ENCODE peak calls at places on chromosomes 1 and 21, in four cellular contexts. One of them, this sample, is unnamed. For H3K27me3 and H3K4me1, the result is how much of the 10 kb centered on the place peaks cover.

GRCh38 chr1:219806642-219807041 is 121.7 kb downstream of the SLC30A10 start:
- DNase-seq in upper lobe of right lung: no peak
- DNase-seq in adrenal gland: no peak
- DNase-seq in thyroid gland: no peak
- DNase-seq in this sample: no peak

GRCh38 chr1:54375331-54376084 is 30.7 kb downstream of the SSBP3 start:
- DNase-seq in thyroid gland: peak
- DNase-seq in adrenal gland: peak
- DNase-seq in upper lobe of right lung: no peak
- DNase-seq in this sample: no peak

GRCh38 chr1:9836632-9836960 is 12.8 kb upstream of the CLSTN1 start:
- DNase-seq in adrenal gland: no peak
- DNase-seq in thyroid gland: no peak
- DNase-seq in upper lobe of right lung: peak
- DNase-seq in this sample: no peak

GRCh38 chr21:37101384-37101783 is 28.3 kb downstream of the TTC3 start:
- DNase-seq in adrenal gland: no peak
- DNase-seq in thyroid gland: no peak
- DNase-seq in upper lobe of right lung: no peak
- DNase-seq in this sample: no peak

GRCh38 chr1:26317612-26318337 is at the start of gene CD52:
- DNase-seq in thyroid gland: no peak
- DNase-seq in upper lobe of right lung: no peak
- DNase-seq in adrenal gland: no peak
- DNase-seq in this sample: no peak

GRCh38 chr1:108663074-108663473 is 2.2 kb upstream of the HENMT1 start:
- DNase-seq in adrenal gland: no peak
- DNase-seq in upper lobe of right lung: no peak
- DNase-seq in thyroid gland: no peak
- DNase-seq in this sample: no peak

GRCh38 chr1:93296555-93297154 is 49.1 kb upstream of the DR1 start:
- DNase-seq in upper lobe of right lung: no peak
- DNase-seq in thyroid gland: no peak
- DNase-seq in adrenal gland: no peak
- DNase-seq in this sample: no peak

GRCh38 chr1:88683516-88683847 is 591 bp upstream of the PKN2 start:
- DNase-seq in adrenal gland: peak
- DNase-seq in thyroid gland: peak
- DNase-seq in upper lobe of right lung: peak
- DNase-seq in this sample: peak

GRCh38 chr1:203521071-203521794 is 27.3 kb downstream of the OPTC start:
- DNase-seq in thyroid gland: peak
- DNase-seq in adrenal gland: peak
- DNase-seq in upper lobe of right lung: no peak
- DNase-seq in this sample: peak

GRCh38 chr1:163054056-163054706 is 15.0 kb upstream of the RGS4 start:
- DNase-seq in upper lobe of right lung: no peak
- DNase-seq in thyroid gland: peak
- DNase-seq in adrenal gland: no peak
- DNase-seq in this sample: peak

GRCh38 chr1:24426738-24427468 is 11.3 kb downstream of the NIPAL3 start:
- DNase-seq in upper lobe of right lung: no peak
- DNase-seq in adrenal gland: no peak
- DNase-seq in thyroid gland: no peak
- DNase-seq in this sample: no peak

GRCh38 chr1:224502459-224503160 is 68.0 kb upstream of the WDR26 start:
- DNase-seq in upper lobe of right lung: no peak
- DNase-seq in thyroid gland: peak
- DNase-seq in adrenal gland: no peak
- DNase-seq in this sample: peak

GRCh38 chr21:33383056-33383888 is 19.9 kb upstream of the IFNGR2 start:
- DNase-seq in upper lobe of right lung: peak
- DNase-seq in thyroid gland: peak
- DNase-seq in adrenal gland: peak
- DNase-seq in this sample: peak

GRCh38 chr1:48031676-48032075 is 34.5 kb upstream of the TRABD2B start:
- DNase-seq in thyroid gland: no peak
- DNase-seq in upper lobe of right lung: no peak
- DNase-seq in adrenal gland: no peak
- DNase-seq in this sample: peak

GRCh38 chr21:14482165-14482564 is 64.0 kb downstream of the SAMSN1 start:
- DNase-seq in adrenal gland: no peak
- DNase-seq in upper lobe of right lung: no peak
- DNase-seq in thyroid gland: no peak
- DNase-seq in this sample: no peak

GRCh38 chr1:70915258-70915657 is 132.4 kb downstream of the PTGER3 start:
- DNase-seq in thyroid gland: no peak
- DNase-seq in adrenal gland: no peak
- DNase-seq in upper lobe of right lung: no peak
- DNase-seq in this sample: no peak

GRCh38 chr1:66980745-66981367 is 56.1 kb downstream of the MIER1 start:
- DNase-seq in upper lobe of right lung: no peak
- DNase-seq in adrenal gland: no peak
- DNase-seq in thyroid gland: no peak
- DNase-seq in this sample: no peak

GRCh38 chr1:202133521-202133920 is 10.8 kb downstream of the GPR37L1 start:
- DNase-seq in adrenal gland: no peak
- DNase-seq in upper lobe of right lung: no peak
- DNase-seq in thyroid gland: peak
- DNase-seq in this sample: no peak

GRCh38 chr1:229059671-229060079 is 211.2 kb upstream of the RAB4A start:
- DNase-seq in thyroid gland: peak
- DNase-seq in upper lobe of right lung: no peak
- DNase-seq in adrenal gland: peak
- DNase-seq in this sample: peak

GRCh38 chr1:15834406-15835204 is 12.9 kb upstream of the SPEN start:
- DNase-seq in adrenal gland: peak
- DNase-seq in thyroid gland: peak
- DNase-seq in upper lobe of right lung: peak
- DNase-seq in this sample: peak

GRCh38 chr1:58934711-58935110 is 150.9 kb upstream of the JUN start:
- DNase-seq in upper lobe of right lung: no peak
- DNase-seq in thyroid gland: peak
- DNase-seq in adrenal gland: no peak
- DNase-seq in this sample: no peak

GRCh38 chr21:44414291-44415072 is 40.8 kb upstream of the LRRC3 start:
- DNase-seq in thyroid gland: no peak
- DNase-seq in upper lobe of right lung: peak
- DNase-seq in adrenal gland: peak
- DNase-seq in this sample: no peak

GRCh38 chr1:78617615-78618026 is 2.6 kb upstream of the IFI44L start:
- DNase-seq in thyroid gland: peak
- DNase-seq in upper lobe of right lung: peak
- DNase-seq in adrenal gland: peak
- DNase-seq in this sample: peak

GRCh38 chr21:17472592-17473271 is 40.1 kb upstream of the CXADR start:
- DNase-seq in adrenal gland: no peak
- DNase-seq in thyroid gland: no peak
- DNase-seq in upper lobe of right lung: no peak
- DNase-seq in this sample: no peak

GRCh38 chr1:165073402-165074007 is 283.0 kb downstream of the LMX1A start:
- DNase-seq in thyroid gland: no peak
- DNase-seq in adrenal gland: no peak
- DNase-seq in upper lobe of right lung: no peak
- DNase-seq in this sample: no peak

GRCh38 chr1:156140879-156141707 is 12.3 kb upstream of the SEMA4A start:
- DNase-seq in thyroid gland: peak
- DNase-seq in upper lobe of right lung: no peak
- DNase-seq in adrenal gland: no peak
- DNase-seq in this sample: peak

GRCh38 chr1:17416389-17416788 is 23.1 kb downstream of the RCC2 start:
- DNase-seq in thyroid gland: no peak
- DNase-seq in adrenal gland: no peak
- DNase-seq in upper lobe of right lung: no peak
- DNase-seq in this sample: no peak

GRCh38 chr1:66758247-66758755 is 6.0 kb downstream of the DYNLT5 start:
- DNase-seq in upper lobe of right lung: no peak
- DNase-seq in adrenal gland: no peak
- DNase-seq in thyroid gland: no peak
- DNase-seq in this sample: no peak

GRCh38 chr1:24636661-24637357 is 6.3 kb upstream of the SRRM1 start:
- DNase-seq in adrenal gland: no peak
- DNase-seq in upper lobe of right lung: no peak
- DNase-seq in thyroid gland: no peak
- DNase-seq in this sample: no peak

GRCh38 chr1:160575112-160575664 is 4.1 kb downstream of the CD84 start:
- DNase-seq in thyroid gland: no peak
- DNase-seq in adrenal gland: peak
- DNase-seq in upper lobe of right lung: no peak
- DNase-seq in this sample: no peak

GRCh38 chr1:214850432-214851010 is 232.0 kb upstream of the KCNK2 start:
- DNase-seq in upper lobe of right lung: no peak
- DNase-seq in adrenal gland: no peak
- DNase-seq in thyroid gland: no peak
- DNase-seq in this sample: no peak

GRCh38 chr21:34510148-34511142 is 1.6 kb downstream of the KCNE1 start:
- DNase-seq in adrenal gland: peak
- DNase-seq in upper lobe of right lung: peak
- DNase-seq in thyroid gland: peak
- DNase-seq in this sample: peak

GRCh38 chr1:65429806-65430205 is 9.3 kb downstream of the LEPR start:
- DNase-seq in thyroid gland: peak
- DNase-seq in upper lobe of right lung: no peak
- DNase-seq in adrenal gland: peak
- DNase-seq in this sample: no peak

GRCh38 chr1:24929091-24929875 is 793 bp downstream of the RUNX3 start:
- DNase-seq in adrenal gland: no peak
- DNase-seq in thyroid gland: no peak
- DNase-seq in upper lobe of right lung: no peak
- DNase-seq in this sample: no peak

GRCh38 chr1:21594495-21594894 is 74.7 kb downstream of the RAP1GAP start:
- DNase-seq in upper lobe of right lung: no peak
- DNase-seq in adrenal gland: no peak
- DNase-seq in thyroid gland: no peak
- DNase-seq in this sample: no peak

DNA sequence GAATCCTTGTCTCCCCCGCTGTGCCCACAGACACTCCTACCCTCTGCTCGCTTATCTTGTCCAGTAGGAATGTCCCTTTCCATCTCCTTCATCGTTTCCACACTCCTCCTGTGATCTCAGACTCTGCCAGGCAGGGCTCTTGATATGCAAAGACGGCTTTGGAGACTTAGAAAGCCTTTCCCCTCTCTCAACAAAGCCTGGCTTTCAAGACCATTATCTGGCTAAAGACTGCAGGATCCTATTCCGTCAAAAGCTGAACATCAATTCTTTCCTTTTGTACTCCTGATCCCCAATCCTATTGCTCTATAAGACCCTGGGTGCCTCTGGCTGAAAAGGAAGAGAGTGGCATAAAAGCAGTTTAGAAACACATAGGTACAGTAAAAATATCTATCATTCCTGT is 63.9 kb downstream of the SDC3 start:
- DNase-seq in adrenal gland: no peak
- DNase-seq in thyroid gland: no peak
- DNase-seq in upper lobe of right lung: no peak
- DNase-seq in this sample: no peak
- H3K27me3 ChIP-seq in adrenal gland: under half
- H3K27me3 ChIP-seq in thyroid gland: under half
- H3K27me3 ChIP-seq in upper lobe of right lung: under half
- H3K27me3 ChIP-seq in this sample: under half

GRCh38 chr1:63824386-63824898 is 50.6 kb downstream of the ROR1 start:
- DNase-seq in upper lobe of right lung: no peak
- DNase-seq in adrenal gland: no peak
- DNase-seq in thyroid gland: no peak
- DNase-seq in this sample: no peak
- H3K4me1 ChIP-seq in upper lobe of right lung: under half
- H3K4me1 ChIP-seq in adrenal gland: under half
- H3K4me1 ChIP-seq in thyroid gland: under half
- H3K4me1 ChIP-seq in this sample: under half

DNA sequence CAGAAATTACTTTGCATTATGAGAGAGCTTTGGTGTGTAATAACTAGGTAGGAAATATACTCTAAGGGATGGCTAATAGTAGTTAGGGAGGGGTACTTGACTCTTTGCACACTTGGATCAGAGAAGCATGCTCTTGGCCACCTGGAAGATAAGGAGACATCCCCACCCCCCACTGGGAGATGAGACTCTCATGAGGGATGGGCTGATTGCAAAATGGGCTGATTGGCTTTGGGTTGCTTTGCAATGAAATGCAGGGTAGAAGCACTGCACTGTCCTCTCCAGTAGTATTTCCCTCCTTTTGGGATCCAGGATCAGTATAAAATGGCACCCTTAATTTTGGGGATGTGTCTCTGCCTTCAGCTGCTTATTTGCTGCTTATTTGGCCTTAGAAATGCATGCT is 71.2 kb upstream of the EPS8L3 start:
- DNase-seq in thyroid gland: no peak
- DNase-seq in adrenal gland: no peak
- DNase-seq in upper lobe of right lung: no peak
- DNase-seq in this sample: no peak
- H3K4me3 ChIP-seq in thyroid gland: no peak
- H3K4me3 ChIP-seq in adrenal gland: no peak
- H3K4me3 ChIP-seq in upper lobe of right lung: no peak
- H3K4me3 ChIP-seq in this sample: no peak

GRCh38 chr1:29474274-29474824 is 238.0 kb downstream of the PTPRU start:
- DNase-seq in upper lobe of right lung: no peak
- DNase-seq in adrenal gland: no peak
- DNase-seq in thyroid gland: no peak
- DNase-seq in this sample: no peak
- H3K27me3 ChIP-seq in upper lobe of right lung: under half
- H3K27me3 ChIP-seq in adrenal gland: under half
- H3K27me3 ChIP-seq in thyroid gland: under half
- H3K27me3 ChIP-seq in this sample: under half

GRCh38 chr1:234539666-234540403 is 60.9 kb upstream of the TARBP1 start:
- DNase-seq in upper lobe of right lung: no peak
- DNase-seq in adrenal gland: no peak
- DNase-seq in thyroid gland: no peak
- DNase-seq in this sample: no peak
- H3K4me1 ChIP-seq in upper lobe of right lung: under half
- H3K4me1 ChIP-seq in adrenal gland: under half
- H3K4me1 ChIP-seq in thyroid gland: half or more
- H3K4me1 ChIP-seq in this sample: under half